ENCODE peak calls at places on chromosomes 11 and 22, in seven cellular contexts. O is renal cortical epithelial cell, K is bronchial epithelial cell, F is suprapubic skin, S is SIG-M5, E is NCI-H2029, D is GM20000. Z is an unnamed sample.

GRCh38 chr11:15418887-15419286 is 304.2 kb downstream of the INSC start:
- DNase-seq in D (no peak), E (no peak), K (no peak), S (no peak), F (no peak), O (no peak), Z (no peak)

GRCh38 chr22:43310311-43310710 is 32.9 kb downstream of the SCUBE1 start:
- DNase-seq in S (no peak), O (no peak), D (no peak), K (no peak), F (no peak), E (peak), Z (no peak)

GRCh38 chr11:100638648-100639047 is 48.4 kb upstream of the ARHGAP42 start:
- DNase-seq in S (no peak), O (no peak), D (no peak), E (no peak), K (no peak), F (no peak), Z (no peak)

GRCh38 chr11:68409748-68410344 is 50.7 kb upstream of the PPP6R3 start:
- DNase-seq in S (no peak), D (no peak), F (no peak), K (no peak), O (no peak), E (no peak), Z (no peak)

GRCh38 chr11:109306322-109306721 is 115.7 kb upstream of the C11orf87 start:
- DNase-seq in O (no peak), D (no peak), K (peak), E (no peak), F (no peak), S (no peak), Z (no peak)

GRCh38 chr11:62546244-62546936 is at the start of gene AHNAK:
- DNase-seq in K (peak), S (no peak), D (peak), F (peak), E (no peak), O (no peak), Z (peak)

GRCh38 chr11:117572129-117572528 is 224.9 kb downstream of the DSCAML1 start:
- DNase-seq in F (peak), D (no peak), O (peak), E (peak), S (no peak), K (no peak), Z (no peak)

GRCh38 chr11:62370743-62371440 is 33.6 kb downstream of the ASRGL1 start:
- DNase-seq in E (no peak), O (no peak), D (no peak), K (no peak), S (no peak), F (no peak), Z (no peak)

GRCh38 chr11:1153105-1153950 is 4.4 kb upstream of the MUC5AC start:
- DNase-seq in K (no peak), E (no peak), O (no peak), D (no peak), S (no peak), F (peak), Z (no peak)